ENCODE peak calls at places on chromosomes 6 and 20, in seven cellular contexts. I is Right ventricle myocardium superior; G is MM.1S; R is AG10803; N is Jurkat, Clone E6-1; W is RPMI8226; C is NCI-H2029. Z is an unnamed sample.

GRCh38 chr20:63658749-63659187 is 656 bp downstream of the RTEL1 start:
- DNase-seq in G (no peak), C (no peak), R (peak), W (peak), I (peak), N (no peak), Z (no peak)

GRCh38 chr20:16434087-16434664 is 139.1 kb downstream of the KIF16B start:
- DNase-seq in N (peak), W (peak), I (peak), G (peak), C (no peak), R (peak), Z (peak)

GRCh38 chr6:116975600-116975999 is 98.6 kb downstream of the RFX6 start:
- DNase-seq in I (no peak), W (no peak), C (peak), G (no peak), N (no peak), R (no peak), Z (no peak)

GRCh38 chr20:9458075-9458818 is 56.1 kb upstream of the LAMP5 start:
- DNase-seq in C (no peak), I (no peak), W (peak), N (peak), G (peak), R (peak), Z (no peak)

GRCh38 chr20:5634894-5635293 is 115.3 kb upstream of the SHLD1 start:
- DNase-seq in W (no peak), I (no peak), N (no peak), R (no peak), G (no peak), C (no peak), Z (no peak)

GRCh38 chr20:16005612-16006493 is 567.4 kb downstream of the KIF16B start:
- DNase-seq in I (no peak), G (no peak), N (no peak), R (no peak), W (no peak), C (no peak), Z (no peak)

GRCh38 chr6:36136551-36136950 is 6.2 kb downstream of the MAPK13 start:
- DNase-seq in R (no peak), W (no peak), C (no peak), N (no peak), I (no peak), G (no peak), Z (no peak)

GRCh38 chr20:24487240-24487639 is 17.8 kb downstream of the SYNDIG1 start:
- DNase-seq in W (no peak), I (no peak), C (no peak), G (no peak), R (no peak), N (no peak), Z (no peak)

GRCh38 chr6:6631526-6632276 is 43.2 kb downstream of the LY86 start:
- DNase-seq in N (no peak), I (no peak), W (no peak), C (no peak), G (no peak), R (peak), Z (peak)

GRCh38 chr6:20172842-20173456 is 39.3 kb downstream of the MBOAT1 start:
- DNase-seq in I (no peak), N (no peak), G (no peak), R (no peak), W (no peak), C (no peak), Z (no peak)

GRCh38 chr6:90765895-90766294 is 179.0 kb upstream of the MAP3K7 start:
- DNase-seq in N (no peak), G (no peak), I (no peak), R (no peak), C (no peak), W (no peak), Z (no peak)

GRCh38 chr6:110387986-110388385 is 27.4 kb downstream of the DDO start:
- DNase-seq in R (no peak), W (no peak), C (no peak), G (no peak), N (no peak), I (no peak), Z (no peak)

GRCh38 chr20:47814632-47815415 is 29.5 kb upstream of the SULF2 start:
- DNase-seq in G (no peak), W (no peak), N (no peak), C (no peak), R (no peak), I (no peak), Z (no peak)

GRCh38 chr6:147033267-147033666 is 170.9 kb upstream of the STXBP5 start:
- DNase-seq in N (no peak), W (no peak), R (peak), C (no peak), G (no peak), I (no peak), Z (no peak)

GRCh38 chr6:143264996-143265734 is 185.3 kb downstream of the ADAT2 start:
- DNase-seq in R (no peak), N (no peak), G (no peak), C (no peak), I (no peak), W (no peak), Z (no peak)

GRCh38 chr6:131658287-131658686 is 21.2 kb downstream of the ENPP3 start:
- DNase-seq in C (no peak), I (no peak), W (no peak), G (no peak), R (no peak), N (no peak), Z (no peak)

GRCh38 chr6:12119085-12119588 is 107.0 kb downstream of the HIVEP1 start:
- DNase-seq in I (no peak), N (no peak), C (no peak), R (no peak), G (peak), W (no peak), Z (no peak)

GRCh38 chr20:53574819-53575218 is 18.8 kb downstream of the ZNF217 start:
- DNase-seq in I (no peak), N (no peak), G (no peak), R (peak), W (no peak), C (no peak), Z (no peak)

GRCh38 chr20:32780749-32781402 is 18.7 kb downstream of the DNMT3B start:
- DNase-seq in C (no peak), I (no peak), G (no peak), W (no peak), R (no peak), N (no peak), Z (peak)

GRCh38 chr6:10883312-10884244 is 1.7 kb upstream of the GCM2 start:
- DNase-seq in R (no peak), W (no peak), C (no peak), G (no peak), I (no peak), N (no peak), Z (no peak)

GRCh38 chr6:5081955-5082354 is 3.2 kb upstream of the PPP1R3G start:
- DNase-seq in I (no peak), C (no peak), W (no peak), N (no peak), R (no peak), G (no peak), Z (no peak)

GRCh38 chr20:53162251-53162835 is 190.2 kb downstream of the TSHZ2 start:
- DNase-seq in R (peak), C (peak), I (peak), G (no peak), W (peak), N (peak), Z (peak)

GRCh38 chr6:138007014-138007472 is 100.2 kb downstream of the PERP start:
- DNase-seq in W (peak), R (peak), C (no peak), N (no peak), I (no peak), G (peak), Z (no peak)

GRCh38 chr6:169568314-169569087 is 133.3 kb downstream of the WDR27 start:
- DNase-seq in N (peak), G (peak), C (no peak), R (no peak), I (no peak), W (no peak), Z (no peak)

GRCh38 chr6:159067334-159067733 is 22.5 kb upstream of the TAGAP start:
- DNase-seq in C (no peak), W (no peak), G (no peak), R (no peak), N (no peak), I (no peak), Z (no peak)

GRCh38 chr6:28922004-28922840 is 1.6 kb downstream of the TRIM27 start:
- DNase-seq in G (peak), N (no peak), W (peak), R (peak), C (peak), I (no peak), Z (no peak)

GRCh38 chr6:1485678-1486077 is 96.3 kb downstream of the FOXF2 start:
- DNase-seq in R (peak), G (no peak), W (no peak), N (no peak), I (no peak), C (no peak), Z (no peak)

GRCh38 chr20:33296206-33296605 is 13.2 kb downstream of the BPIFB1 start:
- DNase-seq in C (no peak), N (no peak), W (no peak), R (peak), I (no peak), G (no peak), Z (no peak)

GRCh38 chr20:39850236-39850635 is 838.8 kb downstream of the MAFB start:
- DNase-seq in I (no peak), W (no peak), C (no peak), G (no peak), R (no peak), N (no peak), Z (no peak)

GRCh38 chr6:105676837-105677236 is 274.0 kb upstream of the PREP start:
- DNase-seq in R (no peak), C (no peak), W (no peak), N (peak), I (no peak), G (no peak), Z (no peak)

GRCh38 chr6:160379464-160379863 is 31.3 kb downstream of the SLC22A3 start:
- DNase-seq in C (no peak), I (no peak), R (peak), G (no peak), W (no peak), N (no peak), Z (no peak)

GRCh38 chr6:32222333-32223230 is 1.3 kb downstream of the NOTCH4 start:
- DNase-seq in C (no peak), G (no peak), R (no peak), I (no peak), W (no peak), N (no peak), Z (no peak)

GRCh38 chr20:44494681-44495080 is 19.0 kb downstream of the TTPAL start:
- DNase-seq in N (no peak), C (no peak), I (no peak), W (no peak), G (no peak), R (no peak), Z (no peak)

GRCh38 chr6:88165877-88166492 is at the start of gene CNR1:
- DNase-seq in R (peak), W (peak), C (peak), G (peak), N (no peak), I (peak), Z (peak)

GRCh38 chr6:124482071-124482491 is 480.2 kb upstream of the RNF217 start:
- DNase-seq in C (no peak), G (no peak), R (no peak), W (no peak), N (no peak), I (no peak), Z (no peak)

GRCh38 chr20:36802326-36803223 is 29.0 kb upstream of the DSN1 start:
- DNase-seq in C (no peak), W (no peak), G (no peak), R (peak), N (no peak), I (no peak), Z (no peak)

GRCh38 chr20:58237318-58238182 is 9.1 kb upstream of the ANKRD60 start:
- DNase-seq in R (peak), I (no peak), N (no peak), G (no peak), C (no peak), W (no peak), Z (no peak)

GRCh38 chr6:111190637-111191036 is 103.3 kb downstream of the SLC16A10 start:
- DNase-seq in G (no peak), C (no peak), N (no peak), W (no peak), R (no peak), I (no peak), Z (no peak)

GRCh38 chr6:79821859-79822258 is 125.5 kb downstream of the ELOVL4 start:
- DNase-seq in C (no peak), G (no peak), W (no peak), I (no peak), N (no peak), R (no peak), Z (no peak)